ENCODE peak calls at places on chromosomes 11 and 22, in four cellular contexts. One of them, this sample, is unnamed.

GRCh38 chr11:40882301-40882700 is 577.2 kb downstream of the LRRC4C start:
- DNase-seq in activated T-cell treated with anti-CD3 and anti-CD28 coated beads, Interleukin-2, amount 50 U/mL, for 4 hours: no peak
- DNase-seq in skeletal muscle cell: no peak
- DNase-seq in AG20443: no peak
- DNase-seq in this sample: no peak

GRCh38 chr11:118180300-118180703 is 3.9 kb upstream of the SCN2B start:
- DNase-seq in AG20443: peak
- DNase-seq in skeletal muscle cell: no peak
- DNase-seq in activated T-cell treated with anti-CD3 and anti-CD28 coated beads, Interleukin-2, amount 50 U/mL, for 4 hours: no peak
- DNase-seq in this sample: no peak

GRCh38 chr11:45664376-45665205 is 831 bp downstream of the CHST1 start:
- DNase-seq in AG20443: no peak
- DNase-seq in skeletal muscle cell: no peak
- DNase-seq in activated T-cell treated with anti-CD3 and anti-CD28 coated beads, Interleukin-2, amount 50 U/mL, for 4 hours: no peak
- DNase-seq in this sample: no peak

GRCh38 chr22:19845369-19845722 is 9.3 kb downstream of the GNB1L start:
- DNase-seq in activated T-cell treated with anti-CD3 and anti-CD28 coated beads, Interleukin-2, amount 50 U/mL, for 4 hours: no peak
- DNase-seq in AG20443: no peak
- DNase-seq in skeletal muscle cell: no peak
- DNase-seq in this sample: no peak

GRCh38 chr11:104095791-104096190 is 59.4 kb downstream of the DDI1 start:
- DNase-seq in activated T-cell treated with anti-CD3 and anti-CD28 coated beads, Interleukin-2, amount 50 U/mL, for 4 hours: no peak
- DNase-seq in AG20443: no peak
- DNase-seq in skeletal muscle cell: no peak
- DNase-seq in this sample: no peak

GRCh38 chr11:76776472-76776871 is 6.7 kb upstream of the TSKU start:
- DNase-seq in skeletal muscle cell: no peak
- DNase-seq in AG20443: no peak
- DNase-seq in activated T-cell treated with anti-CD3 and anti-CD28 coated beads, Interleukin-2, amount 50 U/mL, for 4 hours: no peak
- DNase-seq in this sample: no peak

GRCh38 chr11:121881806-121882205 is 234.2 kb downstream of the BLID start:
- DNase-seq in skeletal muscle cell: peak
- DNase-seq in activated T-cell treated with anti-CD3 and anti-CD28 coated beads, Interleukin-2, amount 50 U/mL, for 4 hours: no peak
- DNase-seq in AG20443: peak
- DNase-seq in this sample: no peak

GRCh38 chr11:5233268-5233667 is 1.0 kb downstream of the HBD start:
- DNase-seq in AG20443: no peak
- DNase-seq in skeletal muscle cell: no peak
- DNase-seq in activated T-cell treated with anti-CD3 and anti-CD28 coated beads, Interleukin-2, amount 50 U/mL, for 4 hours: no peak
- DNase-seq in this sample: no peak

GRCh38 chr22:27638329-27639179 is 163.0 kb downstream of the MN1 start:
- DNase-seq in AG20443: no peak
- DNase-seq in skeletal muscle cell: no peak
- DNase-seq in activated T-cell treated with anti-CD3 and anti-CD28 coated beads, Interleukin-2, amount 50 U/mL, for 4 hours: no peak
- DNase-seq in this sample: no peak

GRCh38 chr11:134763030-134763388 is 351.0 kb upstream of the B3GAT1 start:
- DNase-seq in AG20443: no peak
- DNase-seq in activated T-cell treated with anti-CD3 and anti-CD28 coated beads, Interleukin-2, amount 50 U/mL, for 4 hours: no peak
- DNase-seq in skeletal muscle cell: no peak
- DNase-seq in this sample: no peak

GRCh38 chr11:72144807-72145565 is 9.5 kb downstream of the FOLR3 start:
- DNase-seq in activated T-cell treated with anti-CD3 and anti-CD28 coated beads, Interleukin-2, amount 50 U/mL, for 4 hours: no peak
- DNase-seq in AG20443: peak
- DNase-seq in skeletal muscle cell: peak
- DNase-seq in this sample: no peak

GRCh38 chr11:42840856-42841255 is 470.9 kb upstream of the API5 start:
- DNase-seq in skeletal muscle cell: no peak
- DNase-seq in activated T-cell treated with anti-CD3 and anti-CD28 coated beads, Interleukin-2, amount 50 U/mL, for 4 hours: no peak
- DNase-seq in AG20443: no peak
- DNase-seq in this sample: no peak

GRCh38 chr11:126815111-126815510 is 185.5 kb downstream of the KIRREL3 start:
- DNase-seq in AG20443: peak
- DNase-seq in skeletal muscle cell: no peak
- DNase-seq in activated T-cell treated with anti-CD3 and anti-CD28 coated beads, Interleukin-2, amount 50 U/mL, for 4 hours: no peak
- DNase-seq in this sample: no peak

GRCh38 chr11:58575377-58576020 is at the start of gene LPXN:
- DNase-seq in activated T-cell treated with anti-CD3 and anti-CD28 coated beads, Interleukin-2, amount 50 U/mL, for 4 hours: peak
- DNase-seq in skeletal muscle cell: no peak
- DNase-seq in AG20443: peak
- DNase-seq in this sample: no peak

GRCh38 chr11:29184939-29185890 is 831.6 kb downstream of the KCNA4 start:
- DNase-seq in AG20443: peak
- DNase-seq in activated T-cell treated with anti-CD3 and anti-CD28 coated beads, Interleukin-2, amount 50 U/mL, for 4 hours: no peak
- DNase-seq in skeletal muscle cell: peak
- DNase-seq in this sample: no peak

GRCh38 chr11:28243057-28243456 is 134.9 kb downstream of the METTL15 start:
- DNase-seq in skeletal muscle cell: no peak
- DNase-seq in activated T-cell treated with anti-CD3 and anti-CD28 coated beads, Interleukin-2, amount 50 U/mL, for 4 hours: no peak
- DNase-seq in AG20443: no peak
- DNase-seq in this sample: no peak

GRCh38 chr11:107250017-107250416 is 207.6 kb downstream of the CWF19L2 start:
- DNase-seq in activated T-cell treated with anti-CD3 and anti-CD28 coated beads, Interleukin-2, amount 50 U/mL, for 4 hours: no peak
- DNase-seq in AG20443: no peak
- DNase-seq in skeletal muscle cell: no peak
- DNase-seq in this sample: no peak

GRCh38 chr11:47551086-47551485 is 1.8 kb downstream of the CELF1 start:
- DNase-seq in AG20443: no peak
- DNase-seq in skeletal muscle cell: no peak
- DNase-seq in activated T-cell treated with anti-CD3 and anti-CD28 coated beads, Interleukin-2, amount 50 U/mL, for 4 hours: no peak
- DNase-seq in this sample: no peak

GRCh38 chr11:125373426-125374391 is 122.4 kb downstream of the FEZ1 start:
- DNase-seq in AG20443: no peak
- DNase-seq in activated T-cell treated with anti-CD3 and anti-CD28 coated beads, Interleukin-2, amount 50 U/mL, for 4 hours: no peak
- DNase-seq in skeletal muscle cell: no peak
- DNase-seq in this sample: peak

GRCh38 chr11:12787847-12788246 is 113.6 kb downstream of the TEAD1 start:
- DNase-seq in activated T-cell treated with anti-CD3 and anti-CD28 coated beads, Interleukin-2, amount 50 U/mL, for 4 hours: no peak
- DNase-seq in skeletal muscle cell: peak
- DNase-seq in AG20443: no peak
- DNase-seq in this sample: no peak

GRCh38 chr22:48070760-48071159 is 1308.3 kb downstream of the TBC1D22A start:
- DNase-seq in AG20443: no peak
- DNase-seq in skeletal muscle cell: no peak
- DNase-seq in activated T-cell treated with anti-CD3 and anti-CD28 coated beads, Interleukin-2, amount 50 U/mL, for 4 hours: no peak
- DNase-seq in this sample: no peak

GRCh38 chr11:12430351-12430750 is 53.0 kb downstream of the PARVA start:
- DNase-seq in activated T-cell treated with anti-CD3 and anti-CD28 coated beads, Interleukin-2, amount 50 U/mL, for 4 hours: no peak
- DNase-seq in AG20443: no peak
- DNase-seq in skeletal muscle cell: peak
- DNase-seq in this sample: no peak

GRCh38 chr22:50599816-50600454 is 658 bp upstream of the MAPK8IP2 start:
- DNase-seq in skeletal muscle cell: no peak
- DNase-seq in activated T-cell treated with anti-CD3 and anti-CD28 coated beads, Interleukin-2, amount 50 U/mL, for 4 hours: peak
- DNase-seq in AG20443: peak
- DNase-seq in this sample: no peak

GRCh38 chr11:65774525-65775306 is 6.1 kb downstream of the AP5B1 start:
- DNase-seq in activated T-cell treated with anti-CD3 and anti-CD28 coated beads, Interleukin-2, amount 50 U/mL, for 4 hours: no peak
- DNase-seq in AG20443: no peak
- DNase-seq in skeletal muscle cell: no peak
- DNase-seq in this sample: no peak

GRCh38 chr11:10308208-10308954 is 3.5 kb downstream of the ADM start:
- DNase-seq in skeletal muscle cell: no peak
- DNase-seq in AG20443: no peak
- DNase-seq in activated T-cell treated with anti-CD3 and anti-CD28 coated beads, Interleukin-2, amount 50 U/mL, for 4 hours: no peak
- DNase-seq in this sample: no peak

GRCh38 chr11:36793542-36793926 is 195.5 kb upstream of the RAG2 start:
- DNase-seq in AG20443: peak
- DNase-seq in skeletal muscle cell: no peak
- DNase-seq in activated T-cell treated with anti-CD3 and anti-CD28 coated beads, Interleukin-2, amount 50 U/mL, for 4 hours: no peak
- DNase-seq in this sample: no peak

GRCh38 chr22:50233223-50233622 is 11.6 kb downstream of the TUBGCP6 start:
- DNase-seq in activated T-cell treated with anti-CD3 and anti-CD28 coated beads, Interleukin-2, amount 50 U/mL, for 4 hours: no peak
- DNase-seq in skeletal muscle cell: no peak
- DNase-seq in AG20443: no peak
- DNase-seq in this sample: no peak

GRCh38 chr11:8283510-8284272 is 20.0 kb upstream of the LMO1 start:
- DNase-seq in skeletal muscle cell: no peak
- DNase-seq in activated T-cell treated with anti-CD3 and anti-CD28 coated beads, Interleukin-2, amount 50 U/mL, for 4 hours: no peak
- DNase-seq in AG20443: no peak
- DNase-seq in this sample: no peak

GRCh38 chr11:19853901-19854300 is 141.3 kb downstream of the NAV2 start:
- DNase-seq in AG20443: no peak
- DNase-seq in skeletal muscle cell: peak
- DNase-seq in activated T-cell treated with anti-CD3 and anti-CD28 coated beads, Interleukin-2, amount 50 U/mL, for 4 hours: no peak
- DNase-seq in this sample: no peak

GRCh38 chr11:126083829-126084607 is 21.4 kb upstream of the CDON start:
- DNase-seq in activated T-cell treated with anti-CD3 and anti-CD28 coated beads, Interleukin-2, amount 50 U/mL, for 4 hours: no peak
- DNase-seq in skeletal muscle cell: no peak
- DNase-seq in AG20443: no peak
- DNase-seq in this sample: no peak

GRCh38 chr22:39313258-39314001 is 6.0 kb downstream of the RPL3 start:
- DNase-seq in activated T-cell treated with anti-CD3 and anti-CD28 coated beads, Interleukin-2, amount 50 U/mL, for 4 hours: no peak
- DNase-seq in AG20443: no peak
- DNase-seq in skeletal muscle cell: no peak
- DNase-seq in this sample: no peak

GRCh38 chr11:65417702-65418430 is 4.7 kb upstream of the NEAT1 start:
- DNase-seq in AG20443: peak
- DNase-seq in activated T-cell treated with anti-CD3 and anti-CD28 coated beads, Interleukin-2, amount 50 U/mL, for 4 hours: no peak
- DNase-seq in skeletal muscle cell: no peak
- DNase-seq in this sample: no peak

GRCh38 chr11:90204832-90205646 is 17.8 kb downstream of the CHORDC1 start:
- DNase-seq in skeletal muscle cell: no peak
- DNase-seq in AG20443: peak
- DNase-seq in activated T-cell treated with anti-CD3 and anti-CD28 coated beads, Interleukin-2, amount 50 U/mL, for 4 hours: no peak
- DNase-seq in this sample: no peak

GRCh38 chr11:3824714-3825472 is 15.9 kb downstream of the RHOG start:
- DNase-seq in AG20443: peak
- DNase-seq in activated T-cell treated with anti-CD3 and anti-CD28 coated beads, Interleukin-2, amount 50 U/mL, for 4 hours: peak
- DNase-seq in skeletal muscle cell: no peak
- DNase-seq in this sample: no peak

GRCh38 chr22:24843048-24843447 is 37.0 kb downstream of the SGSM1 start:
- DNase-seq in skeletal muscle cell: no peak
- DNase-seq in activated T-cell treated with anti-CD3 and anti-CD28 coated beads, Interleukin-2, amount 50 U/mL, for 4 hours: no peak
- DNase-seq in AG20443: no peak
- DNase-seq in this sample: no peak

GRCh38 chr11:124899376-124900145 is 1.9 kb upstream of the ROBO4 start:
- DNase-seq in AG20443: no peak
- DNase-seq in activated T-cell treated with anti-CD3 and anti-CD28 coated beads, Interleukin-2, amount 50 U/mL, for 4 hours: no peak
- DNase-seq in skeletal muscle cell: no peak
- DNase-seq in this sample: no peak

GRCh38 chr22:46150615-46151423 is 493 bp downstream of the PPARA start:
- DNase-seq in AG20443: peak
- DNase-seq in activated T-cell treated with anti-CD3 and anti-CD28 coated beads, Interleukin-2, amount 50 U/mL, for 4 hours: peak
- DNase-seq in skeletal muscle cell: no peak
- DNase-seq in this sample: no peak

GRCh38 chr11:19365743-19366410 is 125.1 kb upstream of the E2F8 start:
- DNase-seq in activated T-cell treated with anti-CD3 and anti-CD28 coated beads, Interleukin-2, amount 50 U/mL, for 4 hours: no peak
- DNase-seq in AG20443: no peak
- DNase-seq in skeletal muscle cell: no peak
- DNase-seq in this sample: no peak

GRCh38 chr11:62542750-62543567 is 3.6 kb downstream of the AHNAK start:
- DNase-seq in skeletal muscle cell: no peak
- DNase-seq in activated T-cell treated with anti-CD3 and anti-CD28 coated beads, Interleukin-2, amount 50 U/mL, for 4 hours: peak
- DNase-seq in AG20443: peak
- DNase-seq in this sample: peak

This sample was measured in GM12878.